ENCODE peak calls at places on chromosomes 1 and 21, in ten cellular contexts. Y, Z, F, B, G, E, V, K, R and D are unnamed samples.

GRCh38 chr1:230281531-230281930 is 144.6 kb downstream of the PGBD5 start:
- DNase-seq in Y (no peak), Z (no peak), F (no peak), B (no peak), G (peak; percentile 88), E (no peak), V (no peak), K (no peak), R (no peak), D (peak; percentile 52)

GRCh38 chr1:241934181-241934815 is 23.3 kb upstream of the BECN2 start:
- DNase-seq in Y (no peak), Z (no peak), F (peak; percentile 12), B (peak; percentile 8), G (no peak), E (peak; percentile 55), V (peak; percentile 53), K (peak; percentile 17), R (no peak), D (no peak)

GRCh38 chr1:109239580-109240068 is 9.7 kb upstream of the CELSR2 start:
- DNase-seq in Y (no peak), Z (no peak), F (no peak), B (no peak), G (no peak), E (peak; percentile 38), V (peak; percentile 48), K (no peak), R (no peak), D (peak; percentile 87)

GRCh38 chr1:150151291-150152181 is 1.8 kb downstream of the PLEKHO1 start:
- DNase-seq in Y (no peak), Z (peak; percentile 51), F (no peak), B (no peak), G (no peak), E (peak; percentile 58), V (peak; percentile 27), K (no peak), R (no peak), D (no peak)

GRCh38 chr1:117656202-117656641 is 50.4 kb downstream of the TENT5C start:
- DNase-seq in Y (no peak), Z (peak; percentile 55), F (no peak), B (no peak), G (no peak), E (no peak), V (no peak), K (no peak), R (no peak), D (no peak)

GRCh38 chr1:26177182-26177684 is at the start of gene CNKSR1:
- DNase-seq in Y (no peak), Z (no peak), F (no peak), B (peak; percentile 84), G (no peak), E (no peak), V (no peak), K (no peak), R (no peak), D (no peak)

GRCh38 chr1:107443027-107443426 is 302.2 kb downstream of the NTNG1 start:
- DNase-seq in Y (no peak), Z (no peak), F (no peak), B (no peak), G (no peak), E (no peak), V (no peak), K (no peak), R (no peak), D (no peak)

GRCh38 chr1:7960165-7960564 is 1.3 kb upstream of the PARK7 start:
- DNase-seq in Y (no peak), Z (no peak), F (no peak), B (no peak), G (no peak), E (no peak), V (no peak), K (no peak), R (no peak), D (no peak)

GRCh38 chr1:14738235-14738634 is 139.8 kb downstream of the KAZN start:
- DNase-seq in Y (no peak), Z (no peak), F (no peak), B (peak; percentile 98), G (no peak), E (peak; percentile 54), V (no peak), K (no peak), R (no peak), D (no peak)

GRCh38 chr1:205505076-205505729 is 734 bp downstream of the CDK18 start:
- DNase-seq in Y (no peak), Z (no peak), F (no peak), B (no peak), G (no peak), E (no peak), V (no peak), K (no peak), R (no peak), D (peak; percentile 66)

GRCh38 chr1:172915276-172915675 is 135.5 kb downstream of the TNFSF18 start:
- DNase-seq in Y (no peak), Z (no peak), F (no peak), B (no peak), G (no peak), E (no peak), V (no peak), K (no peak), R (no peak), D (no peak)

GRCh38 chr1:107926436-107927080 is 38.4 kb downstream of the VAV3 start:
- DNase-seq in Y (no peak), Z (no peak), F (no peak), B (no peak), G (no peak), E (no peak), V (no peak), K (no peak), R (no peak), D (peak; percentile 25)

GRCh38 chr1:18175530-18176377 is 68.2 kb downstream of the IGSF21 start:
- DNase-seq in Y (no peak), Z (no peak), F (no peak), B (peak; percentile 49), G (no peak), E (no peak), V (no peak), K (no peak), R (peak; percentile 68), D (no peak)

GRCh38 chr21:31295676-31296075 is 48.4 kb downstream of the TIAM1 start:
- DNase-seq in Y (no peak), Z (no peak), F (no peak), B (no peak), G (no peak), E (no peak), V (no peak), K (no peak), R (no peak), D (no peak)

GRCh38 chr1:9061949-9062555 is 7.4 kb downstream of the SLC2A5 start:
- DNase-seq in Y (no peak), Z (no peak), F (no peak), B (no peak), G (no peak), E (peak; percentile 64), V (peak; percentile 55), K (no peak), R (no peak), D (no peak)

GRCh38 chr1:149848340-149848771 is 51.0 kb upstream of the BOLA1 start:
- DNase-seq in Y (no peak), Z (no peak), F (no peak), B (no peak), G (no peak), E (peak; percentile 3), V (no peak), K (no peak), R (no peak), D (no peak)

GRCh38 chr1:224203243-224204016 is 20.4 kb downstream of the DEGS1 start:
- DNase-seq in Y (no peak), Z (no peak), F (no peak), B (no peak), G (no peak), E (peak; percentile 81), V (peak; percentile 66), K (peak; percentile 22), R (peak; percentile 69), D (peak; percentile 89)

GRCh38 chr1:78292361-78292760 is 198.4 kb upstream of the PTGFR start:
- DNase-seq in Y (no peak), Z (no peak), F (no peak), B (no peak), G (no peak), E (peak; percentile 93), V (peak; percentile 53), K (no peak), R (peak; percentile 29), D (no peak)

GRCh38 chr1:47187226-47187925 is 2.5 kb downstream of the PDZK1IP1 start:
- DNase-seq in Y (no peak), Z (no peak), F (no peak), B (no peak), G (peak; percentile 86), E (no peak), V (no peak), K (no peak), R (no peak), D (peak; percentile 70)

GRCh38 chr21:42621166-42621827 is 32.1 kb upstream of the PDE9A start:
- DNase-seq in Y (no peak), Z (no peak), F (no peak), B (no peak), G (peak; percentile 82), E (peak; percentile 49), V (no peak), K (no peak), R (no peak), D (no peak)

GRCh38 chr1:1175221-1176062 is 1.8 kb downstream of the TTLL10 start:
- DNase-seq in Y (no peak), Z (no peak), F (no peak), B (peak; percentile 96), G (no peak), E (no peak), V (no peak), K (no peak), R (peak; percentile 6), D (peak; percentile 77)

GRCh38 chr1:57889686-57890360 is 466.0 kb upstream of the DAB1 start:
- DNase-seq in Y (no peak), Z (no peak), F (no peak), B (no peak), G (no peak), E (peak; percentile 80), V (no peak), K (no peak), R (no peak), D (no peak)

GRCh38 chr1:151993084-151993733 is 450 bp downstream of the S100A10 start:
- DNase-seq in Y (no peak), Z (no peak), F (no peak), B (no peak), G (no peak), E (no peak), V (peak; percentile 46), K (no peak), R (peak; percentile 58), D (no peak)

GRCh38 chr1:61746768-61747167 is 4.5 kb downstream of the PATJ start:
- DNase-seq in Y (no peak), Z (no peak), F (no peak), B (no peak), G (no peak), E (peak; percentile 37), V (no peak), K (no peak), R (no peak), D (no peak)

GRCh38 chr1:171670739-171671138 is 18.3 kb upstream of the MYOC start:
- DNase-seq in Y (no peak), Z (no peak), F (no peak), B (no peak), G (no peak), E (no peak), V (no peak), K (no peak), R (no peak), D (no peak)

GRCh38 chr1:30268923-30269666 is 454.3 kb downstream of the MATN1 start:
- DNase-seq in Y (no peak), Z (no peak), F (no peak), B (no peak), G (peak; percentile 72), E (no peak), V (no peak), K (no peak), R (no peak), D (no peak)

GRCh38 chr1:196209983-196210382 is 398.3 kb downstream of the KCNT2 start:
- DNase-seq in Y (no peak), Z (no peak), F (no peak), B (no peak), G (no peak), E (peak; percentile 88), V (peak; percentile 2), K (no peak), R (no peak), D (no peak)

GRCh38 chr1:119000371-119001180 is 12.4 kb upstream of the TBX15 start:
- DNase-seq in Y (no peak), Z (no peak), F (no peak), B (no peak), G (no peak), E (no peak), V (peak; percentile 15), K (no peak), R (peak; percentile 46), D (no peak)